ENCODE peak calls at places on chromosomes 2 and 18, in eight cellular contexts. X, M, Y, I, J, F, K and D are unnamed samples.

GRCh38 chr2:33242845-33243244 is 233.6 kb upstream of the RASGRP3 start:
- DNase-seq in F (no peak), Y (no peak), K (no peak), J (peak), M (no peak), I (no peak), X (no peak), D (peak)

GRCh38 chr2:38038682-38039081 is 37.3 kb downstream of the CYP1B1 start:
- DNase-seq in K (no peak), Y (no peak), J (no peak), F (no peak), X (no peak), M (no peak), I (no peak), D (no peak)

GRCh38 chr2:216426938-216427337 is 14.7 kb downstream of the SMARCAL1 start:
- DNase-seq in Y (no peak), J (peak), I (no peak), M (no peak), K (no peak), X (no peak), F (no peak), D (peak)

GRCh38 chr2:141517180-141517851 is 613.5 kb downstream of the LRP1B start:
- DNase-seq in X (no peak), M (no peak), J (no peak), K (no peak), I (no peak), F (no peak), Y (no peak), D (no peak)

GRCh38 chr2:239801404-239802100 is 223.6 kb downstream of the NDUFA10 start:
- DNase-seq in Y (no peak), F (no peak), M (no peak), I (no peak), K (no peak), X (no peak), J (no peak), D (no peak)

GRCh38 chr18:48599391-48599790 is 60.6 kb downstream of the CTIF start:
- DNase-seq in Y (no peak), I (no peak), X (no peak), J (no peak), M (no peak), K (no peak), F (no peak), D (peak)

GRCh38 chr2:240986787-240987411 is 11.5 kb upstream of the SNED1 start:
- DNase-seq in X (no peak), M (no peak), J (peak), I (no peak), K (no peak), Y (peak), F (peak), D (peak)

GRCh38 chr18:49459404-49460171 is 857 bp downstream of the DYM start:
- DNase-seq in Y (no peak), I (no peak), F (peak), M (no peak), K (peak), X (no peak), J (no peak), D (peak)

GRCh38 chr2:215577356-215577755 is 141.5 kb upstream of the FN1 start:
- DNase-seq in X (no peak), M (no peak), F (no peak), K (no peak), I (no peak), Y (no peak), J (no peak), D (peak)

GRCh38 chr18:62384610-62385097 is 59.5 kb downstream of the TNFRSF11A start:
- DNase-seq in M (no peak), F (no peak), K (no peak), X (no peak), I (no peak), J (peak), Y (peak), D (no peak)